ENCODE peak calls at places on chromosomes 4 and X, in six cellular contexts. B is H1, O is HepG2, I is K562, C is SK-N-SH, R is GM12878. Z is an unnamed sample.

GRCh38 chrX:9700555-9700954 is 65.1 kb downstream of the GPR143 start:
- DNase-seq in R (no peak), C (no peak), B (no peak), O (no peak), I (no peak), Z (no peak)

GRCh38 chrX:118221733-118222132 is 105.1 kb upstream of the KLHL13 start:
- DNase-seq in O (no peak), B (no peak), I (no peak), R (no peak), C (no peak), Z (no peak)

GRCh38 chr4:56186808-56187523 is 200.3 kb downstream of the AASDH start:
- DNase-seq in B (no peak), R (no peak), I (no peak), O (no peak), C (no peak), Z (no peak)

GRCh38 chr4:154982187-154983047 is 201.3 kb downstream of the RBM46 start:
- DNase-seq in R (peak; percentile 15), O (peak; percentile 32), C (peak; percentile 58), I (peak; percentile 42), B (peak; percentile 38), Z (no peak)

GRCh38 chrX:149717803-149718202 is 5.9 kb downstream of the MAGEA11 start:
- DNase-seq in C (no peak), R (no peak), I (no peak), O (no peak), B (no peak), Z (no peak)

GRCh38 chrX:50799531-50799961 is 14.4 kb downstream of the SHROOM4 start:
- DNase-seq in I (no peak), C (no peak), O (no peak), R (no peak), B (no peak), Z (no peak)

GRCh38 chrX:149527705-149528104 is 13.1 kb upstream of the EOLA1 start:
- DNase-seq in C (peak; percentile 27), R (no peak), O (peak; percentile 21), I (peak; percentile 60), B (no peak), Z (peak; percentile 44)

GRCh38 chr4:121375262-121375661 is 5.6 kb downstream of the QRFPR start:
- DNase-seq in C (no peak), R (no peak), I (no peak), B (no peak), O (no peak), Z (no peak)

GRCh38 chrX:3711331-3711917 is 2.0 kb downstream of the PRKX start:
- DNase-seq in R (peak; percentile 11), B (no peak), I (peak; percentile 61), O (no peak), C (no peak), Z (no peak)

GRCh38 chr4:55635760-55636621 is at the start of gene NMU:
- DNase-seq in I (peak; percentile 89), O (peak; percentile 13), R (no peak), C (peak; percentile 87), B (no peak), Z (no peak)

GRCh38 chrX:70168238-70169188 is 8.8 kb upstream of the DGAT2L6 start:
- DNase-seq in O (peak; percentile 25), B (peak; percentile 10), R (no peak), I (peak; percentile 43), C (no peak), Z (no peak)

GRCh38 chr4:7964459-7964858 is 24.8 kb upstream of the AFAP1 start:
- DNase-seq in B (no peak), I (peak; percentile 10), R (no peak), C (no peak), O (no peak), Z (no peak)

GRCh38 chr4:22521240-22521639 is 5.4 kb upstream of the ADGRA3 start:
- DNase-seq in I (no peak), C (no peak), O (no peak), R (no peak), B (no peak), Z (no peak)

GRCh38 chrX:143694881-143695280 is 25.7 kb downstream of the SPANXN2 start:
- DNase-seq in I (no peak), B (no peak), O (no peak), C (no peak), R (no peak), Z (no peak)

GRCh38 chrX:93422693-93423092 is 250.7 kb downstream of the NAP1L3 start:
- DNase-seq in I (peak; percentile 8), R (no peak), B (peak; percentile 10), C (peak; percentile 19), O (peak; percentile 0), Z (no peak)

GRCh38 chrX:47091149-47091775 is 13.0 kb downstream of the RGN start:
- DNase-seq in B (no peak), I (peak; percentile 11), O (no peak), R (peak; percentile 31), C (no peak), Z (peak; percentile 5)

GRCh38 chr4:151887151-151887815 is 126.5 kb upstream of the GATB start:
- DNase-seq in O (no peak), R (peak; percentile 87), C (no peak), B (no peak), I (no peak), Z (peak; percentile 66)

GRCh38 chr4:47990145-47990544 is 26.3 kb downstream of the CNGA1 start:
- DNase-seq in B (no peak), I (peak; percentile 6), C (no peak), R (no peak), O (no peak), Z (no peak)

GRCh38 chrX:140090800-140091275 is 125.5 kb upstream of the CXorf66 start:
- DNase-seq in B (no peak), I (no peak), C (no peak), R (no peak), O (no peak), Z (no peak)

GRCh38 chrX:9677098-9677739 is 88.4 kb downstream of the GPR143 start:
- DNase-seq in R (peak; percentile 89), I (no peak), B (no peak), C (no peak), O (no peak), Z (peak; percentile 29)

GRCh38 chr4:89249716-89250361 is 57.8 kb downstream of the GPRIN3 start:
- DNase-seq in R (no peak), I (no peak), O (no peak), B (no peak), C (no peak), Z (no peak)

GRCh38 chr4:48369248-48369647 is 27.9 kb downstream of the SLAIN2 start:
- DNase-seq in O (no peak), R (no peak), I (no peak), C (no peak), B (no peak), Z (no peak)

GRCh38 chr4:107950746-107951540 is 19.6 kb downstream of the CYP2U1 start:
- DNase-seq in I (no peak), O (no peak), C (no peak), B (no peak), R (no peak), Z (no peak)

GRCh38 chrX:150185766-150186165 is 177.4 kb upstream of the MAMLD1 start:
- DNase-seq in C (no peak), R (no peak), O (no peak), B (no peak), I (no peak), Z (no peak)

GRCh38 chr4:140085062-140085622 is 68.8 kb downstream of the MAML3 start:
- DNase-seq in C (no peak), R (no peak), I (no peak), B (no peak), O (no peak), Z (no peak)

GRCh38 chrX:150854856-150855255 is 43.6 kb downstream of the CD99L2 start:
- DNase-seq in B (no peak), C (no peak), I (no peak), R (no peak), O (no peak), Z (no peak)

GRCh38 chr4:3865986-3866812 is 100.0 kb downstream of the ADRA2C start:
- DNase-seq in O (no peak), I (no peak), B (no peak), C (peak; percentile 27), R (no peak), Z (no peak)

GRCh38 chr4:124203613-124204284 is 508.8 kb downstream of the ANKRD50 start:
- DNase-seq in B (no peak), O (no peak), C (no peak), R (no peak), I (no peak), Z (no peak)

GRCh38 chr4:123589361-123589760 is 192.8 kb downstream of the SPRY1 start:
- DNase-seq in C (no peak), B (no peak), I (no peak), R (no peak), O (no peak), Z (no peak)

GRCh38 chrX:108216862-108217571 is 125.4 kb downstream of the ATG4A start:
- DNase-seq in O (no peak), B (no peak), C (no peak), R (no peak), I (no peak), Z (no peak)
- H3K27ac ChIP-seq in O (no peak overlapping the region), B (no peak overlapping the region), C (no peak overlapping the region), R (no peak overlapping the region), I (no peak overlapping the region), Z (no peak overlapping the region)

GRCh38 chr4:113445286-113445685 is 316.3 kb downstream of the CAMK2D start:
- DNase-seq in B (no peak), C (no peak), I (no peak), R (no peak), O (no peak), Z (no peak)
- TF ChIP-seq GABPA in B (no peak), C (no peak), I (no peak), R (no peak), O (no peak), Z (no peak)

DNA sequence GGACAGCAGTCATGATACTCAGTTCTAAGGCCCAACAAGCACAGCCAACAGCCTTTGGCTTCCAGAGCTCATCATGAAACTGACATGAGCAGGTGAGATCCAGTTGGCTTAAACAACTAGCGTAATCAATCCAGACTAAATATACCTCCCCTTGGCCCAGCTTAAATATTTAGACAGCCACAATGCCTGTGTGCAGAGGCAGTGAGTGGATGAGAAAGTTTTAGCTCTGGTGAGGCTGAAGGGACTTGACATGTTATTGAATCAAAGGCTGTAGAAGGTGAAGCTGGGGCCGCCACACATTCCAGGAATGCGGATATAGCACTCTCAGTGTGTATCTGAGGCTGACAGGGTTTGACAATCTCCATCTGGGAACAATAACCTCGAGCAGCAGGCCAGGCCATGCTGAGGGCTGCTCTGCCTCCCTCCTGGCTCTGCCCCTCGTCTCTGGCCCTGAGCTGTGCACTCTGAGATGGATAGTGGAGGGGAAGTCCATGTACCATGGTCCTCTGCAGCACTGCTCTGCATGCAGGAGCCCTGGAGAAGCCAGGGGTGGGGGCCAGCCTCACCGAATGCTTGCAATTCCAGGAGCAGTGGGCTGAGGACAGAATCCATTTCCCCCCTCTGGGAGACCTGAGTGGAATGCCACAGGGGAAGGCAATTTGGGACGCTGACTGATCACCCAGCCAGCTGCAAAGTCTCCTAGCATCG is 37.4 kb upstream of the RASL11B start:
- DNase-seq in O (peak; percentile 67), B (no peak), R (no peak), C (peak; percentile 50), I (no peak), Z (no peak)
- H3K27ac ChIP-seq in O (no peak overlapping the region), B (no peak overlapping the region), R (no peak overlapping the region), C (peak overlapping the region; percentile 70), I (no peak overlapping the region), Z (no peak overlapping the region)

DNA sequence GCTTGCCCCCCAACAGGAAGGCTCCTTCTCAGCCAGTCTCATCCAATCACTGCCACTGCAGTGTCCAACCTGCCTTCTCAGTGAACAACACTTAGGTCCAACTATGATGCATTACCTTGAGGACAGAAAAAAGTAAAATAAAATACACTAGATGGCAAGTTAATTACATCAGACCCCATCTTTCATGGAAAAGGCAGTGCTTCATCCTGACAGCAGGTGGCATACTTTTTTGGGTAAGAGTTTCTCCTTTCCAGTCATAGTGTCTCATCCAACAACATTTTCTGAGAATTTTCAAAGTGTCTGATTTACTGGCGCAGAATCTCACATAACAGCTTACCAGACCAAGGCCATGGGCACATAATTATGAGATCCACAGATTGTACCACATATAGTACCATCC is 1742.8 kb downstream of the PCDH7 start:
- DNase-seq in R (no peak), C (no peak), O (peak; percentile 22), I (peak; percentile 2), B (no peak), Z (no peak)
- TF ChIP-seq GABPA in R (no peak), C (no peak), O (no peak), I (no peak), B (no peak), Z (no peak)